ENCODE peak calls at places on chromosome 12, in five cellular contexts. D is activated T-helper 1 cell treated with Interleukin-2 at 50 U/mL for 16 hours, B is endothelial cell, F is foreskin fibroblast, J is occipital lobe. Z is an unnamed sample.

GRCh38 chr12:49489720-49490119 is 49.1 kb upstream of the KCNH3 start:
- DNase-seq in F (no peak), B (no peak), J (no peak), D (no peak), Z (no peak)

GRCh38 chr12:121697093-121697698 is 15.4 kb upstream of the TMEM120B start:
- DNase-seq in B (peak; percentile 25), J (no peak), D (no peak), F (no peak), Z (peak; percentile 39)

GRCh38 chr12:129379076-129379804 is 524.6 kb downstream of the TMEM132D start:
- DNase-seq in F (no peak), B (no peak), D (no peak), J (no peak), Z (no peak)

GRCh38 chr12:104455594-104456416 is 943 bp upstream of the CHST11 start:
- DNase-seq in J (no peak), F (no peak), D (no peak), B (no peak), Z (no peak)

GRCh38 chr12:30877110-30877875 is 49.3 kb upstream of the TSPAN11 start:
- DNase-seq in D (no peak), J (no peak), B (no peak), F (no peak), Z (no peak)

GRCh38 chr12:122282066-122282465 is 15.8 kb upstream of the VPS33A start:
- DNase-seq in F (peak; percentile 47), D (no peak), J (no peak), B (no peak), Z (no peak)

GRCh38 chr12:60421741-60422140 is 825.9 kb downstream of the SLC16A7 start:
- DNase-seq in D (no peak), F (peak; percentile 50), B (no peak), J (no peak), Z (no peak)

GRCh38 chr12:130588696-130589095 is 127.4 kb downstream of the RIMBP2 start:
- DNase-seq in B (no peak), D (no peak), J (no peak), F (no peak), Z (no peak)

GRCh38 chr12:71661977-71662522 is 1.6 kb downstream of the ZFC3H1 start:
- DNase-seq in B (no peak), J (no peak), D (no peak), F (peak; percentile 25), Z (no peak)